ENCODE peak calls at places on chromosomes 5 and 9, in four cellular contexts. F is PC-9, V is neural crest cell, U is GM13976. D is an unnamed sample.

GRCh38 chr5:143306040-143306439 is 97.4 kb downstream of the NR3C1 start:
- DNase-seq in U (no peak), V (no peak), F (no peak), D (no peak)

GRCh38 chr5:113031557-113031956 is 55.0 kb downstream of the DCP2 start:
- DNase-seq in F (no peak), U (no peak), V (no peak), D (no peak)

GRCh38 chr9:138045541-138046490 is 168.2 kb downstream of the CACNA1B start:
- DNase-seq in F (no peak), U (peak; percentile 24), V (no peak), D (no peak)

GRCh38 chr9:135718616-135719015 is 16.6 kb downstream of the KCNT1 start:
- DNase-seq in V (no peak), U (no peak), F (no peak), D (no peak)

GRCh38 chr5:36301858-36302603 is at the start of gene RANBP3L:
- DNase-seq in U (peak; percentile 4), V (no peak), F (no peak), D (peak; percentile 7)

GRCh38 chr5:5711112-5711511 is 288.6 kb downstream of the ICE1 start:
- DNase-seq in U (no peak), F (no peak), V (no peak), D (no peak)

GRCh38 chr9:128911529-128912035 is 9.2 kb upstream of the PHYHD1 start:
- DNase-seq in U (no peak), V (no peak), F (peak; percentile 64), D (no peak)

GRCh38 chr5:61386062-61386800 is 54.2 kb downstream of the ZSWIM6 start:
- DNase-seq in F (no peak), V (no peak), U (no peak), D (no peak)

GRCh38 chr9:123296174-123296573 is 27.8 kb upstream of the STRBP start:
- DNase-seq in U (no peak), F (no peak), V (no peak), D (no peak)

GRCh38 chr9:72615931-72616330 is 94.5 kb downstream of the TMC1 start:
- DNase-seq in V (no peak), F (no peak), U (no peak), D (no peak)

GRCh38 chr5:45774528-45774927 is 78.3 kb upstream of the HCN1 start:
- DNase-seq in U (no peak), F (no peak), V (no peak), D (no peak)

GRCh38 chr5:150532161-150532560 is 24.2 kb downstream of the NDST1 start:
- DNase-seq in V (no peak), F (no peak), U (no peak), D (no peak)

GRCh38 chr5:7886849-7887460 is 18.0 kb downstream of the MTRR start:
- DNase-seq in V (no peak), F (peak; percentile 53), U (peak; percentile 39), D (peak; percentile 35)

GRCh38 chr9:75964431-75964830 is 74.0 kb downstream of the PCSK5 start:
- DNase-seq in F (peak; percentile 99), V (no peak), U (no peak), D (no peak)

GRCh38 chr9:75962186-75963036 is 71.9 kb downstream of the PCSK5 start:
- DNase-seq in V (no peak), U (no peak), F (peak; percentile 88), D (no peak)

GRCh38 chr9:75967556-75967955 is 77.1 kb downstream of the PCSK5 start:
- DNase-seq in V (no peak), U (no peak), F (no peak), D (no peak)
- TF ChIP-seq CTCF in V (no peak), U (no peak), F (no peak), D (no peak)

GRCh38 chr9:13690595-13690994 is 411.1 kb upstream of the MPDZ start:
- DNase-seq in F (no peak), V (no peak), U (no peak), D (no peak)

GRCh38 chr9:13688223-13688989 is 408.9 kb upstream of the MPDZ start:
- DNase-seq in U (no peak), F (no peak), V (no peak), D (no peak)

GRCh38 chr9:13689925-13690324 is 410.4 kb upstream of the MPDZ start:
- DNase-seq in V (no peak), F (no peak), U (no peak), D (no peak)

DNA sequence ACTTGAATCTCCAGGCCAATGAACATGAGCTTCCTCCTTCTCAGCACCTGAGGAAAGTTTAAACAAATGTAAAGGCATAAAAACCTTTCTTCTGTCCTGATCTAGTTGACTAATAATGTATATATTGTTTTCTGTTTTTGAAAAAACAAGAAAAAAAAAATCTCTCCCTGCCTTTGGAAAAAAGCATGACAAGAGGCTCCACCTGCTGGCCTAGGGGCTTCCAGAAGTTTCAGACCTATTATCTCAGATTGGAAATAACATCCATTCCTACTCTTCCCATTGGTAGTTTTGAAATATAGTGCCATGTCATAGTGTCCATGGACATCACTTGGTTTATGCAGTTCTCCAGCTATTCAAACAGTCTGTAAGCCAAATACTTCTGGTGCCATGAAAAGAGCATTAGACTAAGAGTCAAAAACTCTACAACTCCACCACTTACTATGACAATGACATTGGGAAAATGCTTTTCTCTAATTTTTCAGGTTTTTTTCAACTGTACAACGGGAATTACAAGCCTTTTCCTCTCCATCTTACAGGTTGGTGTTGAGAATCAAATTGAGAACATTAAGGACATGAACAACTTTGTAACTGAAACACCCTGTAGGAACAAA is 409.6 kb upstream of the MPDZ start:
- DNase-seq in F (no peak), V (no peak), U (no peak), D (no peak)
- TF ChIP-seq CTCF in F (peak; percentile 43), V (peak; percentile 52), U (no peak), D (no peak)

GRCh38 chr5:34582364-34582763 is 73.8 kb upstream of the RAI14 start:
- DNase-seq in F (no peak), U (no peak), V (no peak), D (no peak)
- TF ChIP-seq CTCF in F (no peak), U (peak; percentile 12), V (no peak), D (no peak)

GRCh38 chr5:53326420-53327153 is 153.8 kb upstream of the FST start:
- DNase-seq in V (no peak), F (no peak), U (no peak), D (no peak)
- TF ChIP-seq CTCF in V (no peak), F (no peak), U (no peak), D (no peak)

D was measured in GM10248.